ENCODE peak calls at places on chromosome 16, in seven cellular contexts. One of them, this sample, is unnamed.

GRCh38 chr16:2765462-2766404 is 11.3 kb downstream of the ELOB start:
- DNase-seq in brain microvascular endothelial cell: no peak
- DNase-seq in upper lobe of right lung: peak
- DNase-seq in heart right ventricle: no peak
- DNase-seq in tibial nerve: no peak
- DNase-seq in MM.1S: no peak
- DNase-seq in BJ: no peak
- DNase-seq in this sample: no peak

GRCh38 chr16:28180660-28181556 is 30.9 kb downstream of the XPO6 start:
- DNase-seq in BJ: no peak
- DNase-seq in brain microvascular endothelial cell: no peak
- DNase-seq in tibial nerve: no peak
- DNase-seq in upper lobe of right lung: no peak
- DNase-seq in heart right ventricle: no peak
- DNase-seq in MM.1S: no peak
- DNase-seq in this sample: no peak

GRCh38 chr16:50699345-50700159 is 6.1 kb downstream of the NOD2 start:
- DNase-seq in heart right ventricle: no peak
- DNase-seq in tibial nerve: no peak
- DNase-seq in upper lobe of right lung: no peak
- DNase-seq in brain microvascular endothelial cell: no peak
- DNase-seq in MM.1S: no peak
- DNase-seq in BJ: no peak
- DNase-seq in this sample: no peak

GRCh38 chr16:66996324-66996982 is 8.1 kb downstream of the CES4A start:
- DNase-seq in tibial nerve: peak
- DNase-seq in MM.1S: no peak
- DNase-seq in heart right ventricle: peak
- DNase-seq in BJ: peak
- DNase-seq in upper lobe of right lung: peak
- DNase-seq in brain microvascular endothelial cell: peak
- DNase-seq in this sample: peak

GRCh38 chr16:27822529-27823437 is 240.7 kb downstream of the GSG1L start:
- DNase-seq in upper lobe of right lung: peak
- DNase-seq in brain microvascular endothelial cell: no peak
- DNase-seq in BJ: no peak
- DNase-seq in heart right ventricle: no peak
- DNase-seq in MM.1S: no peak
- DNase-seq in tibial nerve: no peak
- DNase-seq in this sample: no peak

GRCh38 chr16:58028541-58029070 is 3.1 kb downstream of the MMP15 start:
- DNase-seq in heart right ventricle: no peak
- DNase-seq in upper lobe of right lung: peak
- DNase-seq in tibial nerve: no peak
- DNase-seq in BJ: no peak
- DNase-seq in brain microvascular endothelial cell: no peak
- DNase-seq in MM.1S: no peak
- DNase-seq in this sample: no peak

GRCh38 chr16:80467961-80468360 is 72.8 kb upstream of the DYNLRB2 start:
- DNase-seq in heart right ventricle: no peak
- DNase-seq in brain microvascular endothelial cell: no peak
- DNase-seq in MM.1S: no peak
- DNase-seq in tibial nerve: no peak
- DNase-seq in BJ: no peak
- DNase-seq in upper lobe of right lung: no peak
- DNase-seq in this sample: no peak

GRCh38 chr16:53743149-53743566 is 39.2 kb downstream of the FTO start:
- DNase-seq in MM.1S: no peak
- DNase-seq in heart right ventricle: no peak
- DNase-seq in BJ: no peak
- DNase-seq in tibial nerve: no peak
- DNase-seq in upper lobe of right lung: no peak
- DNase-seq in brain microvascular endothelial cell: no peak
- DNase-seq in this sample: no peak

GRCh38 chr16:50842589-50842988 is 100.7 kb downstream of the CYLD start:
- DNase-seq in tibial nerve: no peak
- DNase-seq in brain microvascular endothelial cell: no peak
- DNase-seq in upper lobe of right lung: no peak
- DNase-seq in heart right ventricle: no peak
- DNase-seq in MM.1S: no peak
- DNase-seq in BJ: no peak
- DNase-seq in this sample: no peak

GRCh38 chr16:50309156-50309526 is 42.8 kb downstream of the ADCY7 start:
- DNase-seq in upper lobe of right lung: no peak
- DNase-seq in MM.1S: no peak
- DNase-seq in brain microvascular endothelial cell: no peak
- DNase-seq in tibial nerve: no peak
- DNase-seq in BJ: no peak
- DNase-seq in heart right ventricle: no peak
- DNase-seq in this sample: no peak

GRCh38 chr16:48740964-48741363 is 131.0 kb upstream of the N4BP1 start:
- DNase-seq in upper lobe of right lung: no peak
- DNase-seq in BJ: no peak
- DNase-seq in brain microvascular endothelial cell: no peak
- DNase-seq in MM.1S: peak
- DNase-seq in tibial nerve: no peak
- DNase-seq in heart right ventricle: no peak
- DNase-seq in this sample: no peak

GRCh38 chr16:35311475-35311874 is 1852.1 kb downstream of the TP53TG3F start:
- DNase-seq in heart right ventricle: no peak
- DNase-seq in BJ: no peak
- DNase-seq in tibial nerve: no peak
- DNase-seq in MM.1S: no peak
- DNase-seq in brain microvascular endothelial cell: no peak
- DNase-seq in upper lobe of right lung: no peak
- DNase-seq in this sample: no peak

GRCh38 chr16:27633221-27633620 is 83.3 kb downstream of the KATNIP start:
- DNase-seq in heart right ventricle: no peak
- DNase-seq in upper lobe of right lung: no peak
- DNase-seq in brain microvascular endothelial cell: no peak
- DNase-seq in BJ: no peak
- DNase-seq in MM.1S: no peak
- DNase-seq in tibial nerve: no peak
- DNase-seq in this sample: no peak

GRCh38 chr16:78069913-78070312 is 29.5 kb upstream of the WWOX start:
- DNase-seq in MM.1S: no peak
- DNase-seq in tibial nerve: no peak
- DNase-seq in BJ: no peak
- DNase-seq in upper lobe of right lung: no peak
- DNase-seq in heart right ventricle: no peak
- DNase-seq in brain microvascular endothelial cell: no peak
- DNase-seq in this sample: no peak

DNA sequence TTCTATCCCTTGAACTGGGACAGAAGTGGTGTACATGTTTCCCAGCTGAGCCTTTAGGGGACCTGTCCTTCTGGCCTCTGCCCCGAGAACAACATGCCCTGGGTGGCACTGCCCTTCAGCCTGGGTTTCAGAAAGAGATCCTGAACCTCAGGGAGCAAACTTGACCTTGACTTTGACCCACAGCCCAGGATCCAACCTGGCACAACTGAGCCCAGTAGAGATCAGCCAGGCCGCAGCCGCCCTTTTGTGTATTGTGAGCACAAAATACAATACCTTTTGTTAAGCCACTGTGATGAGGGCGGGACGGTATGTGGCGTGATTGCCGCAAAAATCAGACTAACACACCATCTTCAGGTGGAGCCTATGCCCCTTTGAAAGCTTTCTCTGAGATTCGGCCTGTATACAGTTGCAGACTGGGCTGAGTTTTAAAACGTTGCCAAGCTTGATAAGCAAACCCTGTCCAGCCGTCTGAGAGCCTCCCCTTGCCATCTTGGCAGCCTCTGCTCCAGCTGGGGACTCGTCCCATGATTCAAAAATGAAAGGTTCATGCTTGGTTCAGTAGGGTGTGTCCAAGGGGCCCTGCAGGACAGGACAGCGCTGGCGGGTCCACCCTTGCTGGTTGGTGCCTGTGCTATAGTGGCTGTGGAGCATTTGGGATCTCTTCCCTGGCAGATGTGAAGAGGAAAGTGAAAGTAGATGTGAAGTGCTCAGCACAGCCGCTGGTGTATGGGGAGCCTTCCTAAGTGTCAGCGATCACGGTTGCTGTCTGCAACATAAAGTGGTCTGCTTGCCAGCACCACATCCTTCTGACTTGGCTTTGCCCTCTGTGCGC is 40.3 kb downstream of the FOXL1 start:
- DNase-seq in tibial nerve: no peak
- DNase-seq in upper lobe of right lung: no peak
- DNase-seq in MM.1S: no peak
- DNase-seq in heart right ventricle: no peak
- DNase-seq in BJ: no peak
- DNase-seq in brain microvascular endothelial cell: no peak
- DNase-seq in this sample: no peak
- H3K4me3 ChIP-seq in tibial nerve: peak
- H3K4me3 ChIP-seq in upper lobe of right lung: peak
- H3K4me3 ChIP-seq in MM.1S: no peak
- H3K4me3 ChIP-seq in heart right ventricle: peak
- H3K4me3 ChIP-seq in BJ: no peak
- H3K4me3 ChIP-seq in brain microvascular endothelial cell: no peak
- H3K4me3 ChIP-seq in this sample: no peak

GRCh38 chr16:86092586-86093480 is 193.9 kb downstream of the IRF8 start:
- DNase-seq in tibial nerve: no peak
- DNase-seq in MM.1S: no peak
- DNase-seq in brain microvascular endothelial cell: no peak
- DNase-seq in upper lobe of right lung: peak
- DNase-seq in BJ: no peak
- DNase-seq in heart right ventricle: no peak
- DNase-seq in this sample: no peak

GRCh38 chr16:86091976-86092375 is 193.0 kb downstream of the IRF8 start:
- DNase-seq in brain microvascular endothelial cell: no peak
- DNase-seq in tibial nerve: no peak
- DNase-seq in heart right ventricle: no peak
- DNase-seq in upper lobe of right lung: peak
- DNase-seq in MM.1S: no peak
- DNase-seq in BJ: no peak
- DNase-seq in this sample: no peak

GRCh38 chr16:86095906-86096485 is 197.0 kb downstream of the IRF8 start:
- DNase-seq in tibial nerve: no peak
- DNase-seq in heart right ventricle: no peak
- DNase-seq in BJ: no peak
- DNase-seq in upper lobe of right lung: peak
- DNase-seq in brain microvascular endothelial cell: no peak
- DNase-seq in MM.1S: no peak
- DNase-seq in this sample: no peak

GRCh38 chr16:86095131-86095752 is 196.3 kb downstream of the IRF8 start:
- DNase-seq in MM.1S: no peak
- DNase-seq in tibial nerve: no peak
- DNase-seq in heart right ventricle: no peak
- DNase-seq in upper lobe of right lung: peak
- DNase-seq in BJ: no peak
- DNase-seq in brain microvascular endothelial cell: no peak
- DNase-seq in this sample: no peak

DNA sequence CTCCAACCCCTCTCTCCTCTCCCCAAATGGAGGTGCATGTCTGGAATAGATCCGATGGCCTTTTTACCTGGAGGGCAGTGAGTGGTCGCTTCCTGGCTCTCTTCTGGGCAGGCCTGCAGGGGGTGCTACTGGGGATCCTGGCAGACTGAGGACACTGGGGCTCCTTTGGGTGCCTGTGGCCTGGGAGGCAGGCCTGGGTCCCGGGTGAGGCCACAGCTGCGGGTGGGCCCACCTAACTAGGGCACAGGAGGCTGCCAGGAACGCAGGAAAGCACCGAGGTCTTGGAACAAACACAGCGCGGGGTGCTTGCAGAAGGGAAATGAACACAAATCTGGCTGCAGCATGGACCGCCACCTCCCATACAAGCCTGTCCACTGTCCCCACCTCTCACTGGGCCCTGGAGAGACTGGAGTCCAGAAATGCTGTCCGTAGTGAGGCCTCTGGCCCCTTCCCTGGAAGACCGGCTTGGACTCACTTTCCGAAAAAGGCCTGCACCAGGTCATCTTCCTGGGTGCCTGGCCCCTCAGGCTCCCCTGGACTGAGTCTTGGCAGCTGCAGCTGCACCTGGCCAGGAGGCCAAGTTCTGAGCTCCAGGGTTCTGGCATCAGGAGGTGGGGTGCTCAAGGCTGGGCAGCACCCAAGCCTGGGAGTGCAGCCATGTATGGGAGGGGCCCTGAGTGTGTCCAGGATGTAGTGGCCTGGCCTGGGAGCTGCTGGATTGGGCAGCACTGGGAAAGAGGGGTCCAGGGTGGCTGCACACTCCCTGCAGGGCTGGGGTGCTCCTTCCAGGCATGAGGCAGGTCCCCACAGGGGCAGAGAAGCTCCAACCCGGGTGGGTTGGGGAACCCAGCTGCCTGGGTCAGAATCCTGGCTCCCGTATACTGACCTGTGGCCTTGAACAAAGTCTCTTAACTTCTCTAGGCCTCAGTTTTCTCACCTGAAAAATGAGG is 195.1 kb downstream of the IRF8 start:
- DNase-seq in MM.1S: no peak
- DNase-seq in BJ: no peak
- DNase-seq in tibial nerve: no peak
- DNase-seq in upper lobe of right lung: peak
- DNase-seq in heart right ventricle: no peak
- DNase-seq in brain microvascular endothelial cell: no peak
- DNase-seq in this sample: no peak
- TF ChIP-seq CTCF in MM.1S: no peak
- TF ChIP-seq CTCF in BJ: peak
- TF ChIP-seq CTCF in tibial nerve: no peak
- TF ChIP-seq CTCF in upper lobe of right lung: peak
- TF ChIP-seq CTCF in heart right ventricle: no peak
- TF ChIP-seq CTCF in brain microvascular endothelial cell: peak
- TF ChIP-seq CTCF in this sample: peak

GRCh38 chr16:72985148-72985882 is 62.6 kb downstream of the ZFHX3 start:
- DNase-seq in BJ: peak
- DNase-seq in upper lobe of right lung: no peak
- DNase-seq in heart right ventricle: peak
- DNase-seq in tibial nerve: peak
- DNase-seq in brain microvascular endothelial cell: peak
- DNase-seq in MM.1S: no peak
- DNase-seq in this sample: no peak
- H3K4me3 ChIP-seq in BJ: no peak
- H3K4me3 ChIP-seq in upper lobe of right lung: no peak
- H3K4me3 ChIP-seq in heart right ventricle: no peak
- H3K4me3 ChIP-seq in tibial nerve: no peak
- H3K4me3 ChIP-seq in brain microvascular endothelial cell: peak
- H3K4me3 ChIP-seq in MM.1S: no peak
- H3K4me3 ChIP-seq in this sample: no peak

GRCh38 chr16:5505093-5505887 is 407.7 kb upstream of the EEF2KMT start:
- DNase-seq in tibial nerve: no peak
- DNase-seq in MM.1S: no peak
- DNase-seq in upper lobe of right lung: no peak
- DNase-seq in heart right ventricle: no peak
- DNase-seq in brain microvascular endothelial cell: no peak
- DNase-seq in BJ: no peak
- DNase-seq in this sample: no peak

GRCh38 chr16:5500526-5500925 is 402.9 kb upstream of the EEF2KMT start:
- DNase-seq in brain microvascular endothelial cell: no peak
- DNase-seq in upper lobe of right lung: no peak
- DNase-seq in tibial nerve: no peak
- DNase-seq in heart right ventricle: no peak
- DNase-seq in MM.1S: no peak
- DNase-seq in BJ: no peak
- DNase-seq in this sample: no peak

GRCh38 chr16:5504028-5504758 is 406.6 kb upstream of the EEF2KMT start:
- DNase-seq in brain microvascular endothelial cell: peak
- DNase-seq in BJ: no peak
- DNase-seq in tibial nerve: no peak
- DNase-seq in heart right ventricle: peak
- DNase-seq in MM.1S: no peak
- DNase-seq in upper lobe of right lung: no peak
- DNase-seq in this sample: no peak

GRCh38 chr16:5502944-5503343 is 405.3 kb upstream of the EEF2KMT start:
- DNase-seq in MM.1S: no peak
- DNase-seq in upper lobe of right lung: no peak
- DNase-seq in heart right ventricle: no peak
- DNase-seq in brain microvascular endothelial cell: no peak
- DNase-seq in BJ: no peak
- DNase-seq in tibial nerve: no peak
- DNase-seq in this sample: no peak

GRCh38 chr16:5502467-5502869 is 404.9 kb upstream of the EEF2KMT start:
- DNase-seq in upper lobe of right lung: no peak
- DNase-seq in MM.1S: no peak
- DNase-seq in tibial nerve: no peak
- DNase-seq in brain microvascular endothelial cell: no peak
- DNase-seq in BJ: no peak
- DNase-seq in heart right ventricle: no peak
- DNase-seq in this sample: no peak
- TF ChIP-seq CTCF in upper lobe of right lung: no peak
- TF ChIP-seq CTCF in MM.1S: peak
- TF ChIP-seq CTCF in tibial nerve: no peak
- TF ChIP-seq CTCF in brain microvascular endothelial cell: no peak
- TF ChIP-seq CTCF in BJ: no peak
- TF ChIP-seq CTCF in heart right ventricle: no peak
- TF ChIP-seq CTCF in this sample: no peak

This sample was measured in retinal pigment epithelial cell.